ENCODE peak calls at places on chromosomes 6 and 20, in eight cellular contexts. One of them, this sample, is unnamed.

GRCh38 chr6:140371360-140371870 is 997.0 kb upstream of the CITED2 start:
- DNase-seq in AG04450: no peak
- DNase-seq in pancreas: no peak
- DNase-seq in RWPE1: no peak
- DNase-seq in mammary epithelial cell: no peak
- DNase-seq in ovary: no peak
- DNase-seq in HL-60: no peak
- DNase-seq in tibial nerve: no peak
- DNase-seq in this sample: no peak

GRCh38 chr6:125273965-125274364 is 27.8 kb downstream of the HDDC2 start:
- DNase-seq in mammary epithelial cell: peak
- DNase-seq in HL-60: no peak
- DNase-seq in ovary: no peak
- DNase-seq in tibial nerve: no peak
- DNase-seq in AG04450: no peak
- DNase-seq in pancreas: no peak
- DNase-seq in RWPE1: peak
- DNase-seq in this sample: peak

GRCh38 chr20:63749597-63750508 is 10.3 kb downstream of the SLC2A4RG start:
- DNase-seq in pancreas: no peak
- DNase-seq in RWPE1: no peak
- DNase-seq in HL-60: no peak
- DNase-seq in ovary: no peak
- DNase-seq in AG04450: no peak
- DNase-seq in tibial nerve: no peak
- DNase-seq in mammary epithelial cell: no peak
- DNase-seq in this sample: no peak

GRCh38 chr20:58481541-58482021 is 33.6 kb downstream of the APCDD1L start:
- DNase-seq in ovary: no peak
- DNase-seq in AG04450: no peak
- DNase-seq in RWPE1: peak
- DNase-seq in tibial nerve: no peak
- DNase-seq in mammary epithelial cell: peak
- DNase-seq in pancreas: no peak
- DNase-seq in HL-60: no peak
- DNase-seq in this sample: peak

GRCh38 chr20:60408435-60408834 is 450.2 kb downstream of the CDH26 start:
- DNase-seq in mammary epithelial cell: peak
- DNase-seq in pancreas: no peak
- DNase-seq in RWPE1: no peak
- DNase-seq in tibial nerve: no peak
- DNase-seq in AG04450: no peak
- DNase-seq in HL-60: no peak
- DNase-seq in ovary: no peak
- DNase-seq in this sample: no peak

GRCh38 chr6:152161501-152161900 is 354.0 kb downstream of the ESR1 start:
- DNase-seq in RWPE1: peak
- DNase-seq in tibial nerve: no peak
- DNase-seq in mammary epithelial cell: peak
- DNase-seq in ovary: no peak
- DNase-seq in pancreas: no peak
- DNase-seq in AG04450: peak
- DNase-seq in HL-60: no peak
- DNase-seq in this sample: peak

GRCh38 chr6:13947611-13948178 is 22.9 kb downstream of the RNF182 start:
- DNase-seq in HL-60: no peak
- DNase-seq in mammary epithelial cell: no peak
- DNase-seq in pancreas: no peak
- DNase-seq in tibial nerve: no peak
- DNase-seq in ovary: no peak
- DNase-seq in RWPE1: no peak
- DNase-seq in AG04450: no peak
- DNase-seq in this sample: no peak

GRCh38 chr6:144423167-144423566 is 138.0 kb downstream of the UTRN start:
- DNase-seq in ovary: no peak
- DNase-seq in HL-60: no peak
- DNase-seq in mammary epithelial cell: no peak
- DNase-seq in pancreas: no peak
- DNase-seq in tibial nerve: no peak
- DNase-seq in RWPE1: no peak
- DNase-seq in AG04450: no peak
- DNase-seq in this sample: no peak

GRCh38 chr6:140572129-140572528 is 1197.7 kb upstream of the CITED2 start:
- DNase-seq in HL-60: no peak
- DNase-seq in AG04450: peak
- DNase-seq in RWPE1: peak
- DNase-seq in mammary epithelial cell: peak
- DNase-seq in tibial nerve: no peak
- DNase-seq in pancreas: no peak
- DNase-seq in ovary: no peak
- DNase-seq in this sample: peak

GRCh38 chr6:42441059-42441471 is 10.7 kb downstream of the TRERF1 start:
- DNase-seq in mammary epithelial cell: no peak
- DNase-seq in AG04450: peak
- DNase-seq in HL-60: no peak
- DNase-seq in ovary: peak
- DNase-seq in tibial nerve: no peak
- DNase-seq in pancreas: no peak
- DNase-seq in RWPE1: no peak
- DNase-seq in this sample: peak

GRCh38 chr6:7773322-7773721 is 47.4 kb downstream of the BMP6 start:
- DNase-seq in AG04450: no peak
- DNase-seq in tibial nerve: no peak
- DNase-seq in HL-60: no peak
- DNase-seq in ovary: no peak
- DNase-seq in mammary epithelial cell: no peak
- DNase-seq in RWPE1: no peak
- DNase-seq in pancreas: no peak
- DNase-seq in this sample: no peak

GRCh38 chr6:5108068-5108467 is 22.9 kb downstream of the PPP1R3G start:
- DNase-seq in pancreas: no peak
- DNase-seq in HL-60: no peak
- DNase-seq in tibial nerve: no peak
- DNase-seq in AG04450: no peak
- DNase-seq in mammary epithelial cell: no peak
- DNase-seq in RWPE1: no peak
- DNase-seq in ovary: no peak
- DNase-seq in this sample: no peak

GRCh38 chr6:9487128-9487527 is 927.7 kb downstream of the TFAP2A start:
- DNase-seq in mammary epithelial cell: no peak
- DNase-seq in tibial nerve: no peak
- DNase-seq in ovary: no peak
- DNase-seq in AG04450: no peak
- DNase-seq in HL-60: no peak
- DNase-seq in RWPE1: no peak
- DNase-seq in pancreas: no peak
- DNase-seq in this sample: no peak

GRCh38 chr6:4910060-4910746 is 93.6 kb downstream of the RPP40 start:
- DNase-seq in HL-60: no peak
- DNase-seq in ovary: no peak
- DNase-seq in AG04450: no peak
- DNase-seq in mammary epithelial cell: no peak
- DNase-seq in pancreas: no peak
- DNase-seq in tibial nerve: no peak
- DNase-seq in RWPE1: no peak
- DNase-seq in this sample: no peak

GRCh38 chr20:7770578-7770977 is 169.7 kb downstream of the HAO1 start:
- DNase-seq in ovary: no peak
- DNase-seq in mammary epithelial cell: peak
- DNase-seq in tibial nerve: no peak
- DNase-seq in pancreas: no peak
- DNase-seq in AG04450: no peak
- DNase-seq in HL-60: no peak
- DNase-seq in RWPE1: no peak
- DNase-seq in this sample: peak

GRCh38 chr6:81708306-81708705 is 44.2 kb downstream of the TENT5A start:
- DNase-seq in tibial nerve: no peak
- DNase-seq in ovary: no peak
- DNase-seq in HL-60: no peak
- DNase-seq in RWPE1: no peak
- DNase-seq in mammary epithelial cell: no peak
- DNase-seq in AG04450: no peak
- DNase-seq in pancreas: no peak
- DNase-seq in this sample: peak

GRCh38 chr6:41914869-41915268 is 6.1 kb downstream of the MED20 start:
- DNase-seq in RWPE1: no peak
- DNase-seq in AG04450: no peak
- DNase-seq in ovary: no peak
- DNase-seq in HL-60: no peak
- DNase-seq in mammary epithelial cell: no peak
- DNase-seq in pancreas: no peak
- DNase-seq in tibial nerve: no peak
- DNase-seq in this sample: no peak

GRCh38 chr6:133184798-133185380 is 56.3 kb upstream of the EYA4 start:
- DNase-seq in mammary epithelial cell: no peak
- DNase-seq in tibial nerve: no peak
- DNase-seq in AG04450: no peak
- DNase-seq in pancreas: no peak
- DNase-seq in HL-60: no peak
- DNase-seq in RWPE1: peak
- DNase-seq in ovary: no peak
- DNase-seq in this sample: no peak

GRCh38 chr6:10256113-10256690 is 158.7 kb downstream of the TFAP2A start:
- DNase-seq in AG04450: no peak
- DNase-seq in ovary: no peak
- DNase-seq in mammary epithelial cell: no peak
- DNase-seq in tibial nerve: no peak
- DNase-seq in pancreas: no peak
- DNase-seq in HL-60: no peak
- DNase-seq in RWPE1: peak
- DNase-seq in this sample: peak

GRCh38 chr6:150599199-150600002 is at the start of gene PLEKHG1:
- DNase-seq in pancreas: peak
- DNase-seq in HL-60: no peak
- DNase-seq in mammary epithelial cell: peak
- DNase-seq in RWPE1: peak
- DNase-seq in AG04450: no peak
- DNase-seq in tibial nerve: peak
- DNase-seq in ovary: peak
- DNase-seq in this sample: peak

GRCh38 chr6:28537065-28537464 is 11.4 kb downstream of the GPX5 start:
- DNase-seq in mammary epithelial cell: no peak
- DNase-seq in RWPE1: no peak
- DNase-seq in tibial nerve: no peak
- DNase-seq in ovary: no peak
- DNase-seq in AG04450: no peak
- DNase-seq in pancreas: no peak
- DNase-seq in HL-60: no peak
- DNase-seq in this sample: peak

GRCh38 chr20:57652865-57653545 is 32.8 kb upstream of the ZBP1 start:
- DNase-seq in AG04450: no peak
- DNase-seq in RWPE1: no peak
- DNase-seq in mammary epithelial cell: no peak
- DNase-seq in HL-60: no peak
- DNase-seq in tibial nerve: no peak
- DNase-seq in pancreas: no peak
- DNase-seq in ovary: peak
- DNase-seq in this sample: no peak

DNA sequence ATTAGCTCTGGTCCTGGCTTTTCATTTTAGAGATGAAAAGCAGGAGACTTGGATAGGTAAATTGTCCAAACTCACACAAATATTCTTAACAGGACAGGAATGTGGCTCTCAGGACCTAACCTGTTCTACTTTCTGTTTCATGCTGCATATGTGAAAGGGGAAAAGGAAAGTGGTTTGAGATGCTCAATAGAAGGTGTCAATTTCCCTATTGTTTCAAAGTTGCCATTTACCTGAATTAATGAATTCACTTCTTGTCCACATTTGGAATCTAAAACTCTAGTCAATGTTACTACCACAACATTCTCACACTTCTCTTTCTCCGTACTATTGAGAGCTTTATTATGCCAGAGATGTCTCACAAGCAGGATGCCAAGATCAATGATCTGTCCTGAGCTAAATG is 4.8 kb upstream of the EFHC1 start:
- DNase-seq in HL-60: no peak
- DNase-seq in tibial nerve: no peak
- DNase-seq in RWPE1: no peak
- DNase-seq in mammary epithelial cell: no peak
- DNase-seq in ovary: no peak
- DNase-seq in pancreas: no peak
- DNase-seq in AG04450: no peak
- DNase-seq in this sample: no peak
- H3K27ac ChIP-seq in HL-60: no peak
- H3K27ac ChIP-seq in tibial nerve: no peak
- H3K27ac ChIP-seq in RWPE1: no peak
- H3K27ac ChIP-seq in mammary epithelial cell: no peak
- H3K27ac ChIP-seq in ovary: no peak
- H3K27ac ChIP-seq in pancreas: no peak
- H3K27ac ChIP-seq in AG04450: no peak
- H3K27ac ChIP-seq in this sample: no peak

GRCh38 chr6:95280690-95281273 is 296.6 kb upstream of the MANEA start:
- DNase-seq in AG04450: no peak
- DNase-seq in ovary: no peak
- DNase-seq in tibial nerve: no peak
- DNase-seq in pancreas: no peak
- DNase-seq in mammary epithelial cell: no peak
- DNase-seq in HL-60: no peak
- DNase-seq in RWPE1: peak
- DNase-seq in this sample: no peak
- TF ChIP-seq CTCF in AG04450: peak
- TF ChIP-seq CTCF in ovary: no peak
- TF ChIP-seq CTCF in tibial nerve: peak
- TF ChIP-seq CTCF in pancreas: no peak
- TF ChIP-seq CTCF in mammary epithelial cell: peak
- TF ChIP-seq CTCF in HL-60: no peak
- TF ChIP-seq CTCF in RWPE1: peak
- TF ChIP-seq CTCF in this sample: peak

GRCh38 chr6:137025786-137026730 is 18.7 kb downstream of the IL20RA start:
- DNase-seq in RWPE1: peak
- DNase-seq in pancreas: no peak
- DNase-seq in HL-60: no peak
- DNase-seq in mammary epithelial cell: peak
- DNase-seq in AG04450: no peak
- DNase-seq in ovary: no peak
- DNase-seq in tibial nerve: no peak
- DNase-seq in this sample: no peak
- H3K27ac ChIP-seq in RWPE1: no peak
- H3K27ac ChIP-seq in pancreas: no peak
- H3K27ac ChIP-seq in HL-60: no peak
- H3K27ac ChIP-seq in mammary epithelial cell: no peak
- H3K27ac ChIP-seq in AG04450: no peak
- H3K27ac ChIP-seq in ovary: no peak
- H3K27ac ChIP-seq in tibial nerve: no peak
- H3K27ac ChIP-seq in this sample: no peak

DNA sequence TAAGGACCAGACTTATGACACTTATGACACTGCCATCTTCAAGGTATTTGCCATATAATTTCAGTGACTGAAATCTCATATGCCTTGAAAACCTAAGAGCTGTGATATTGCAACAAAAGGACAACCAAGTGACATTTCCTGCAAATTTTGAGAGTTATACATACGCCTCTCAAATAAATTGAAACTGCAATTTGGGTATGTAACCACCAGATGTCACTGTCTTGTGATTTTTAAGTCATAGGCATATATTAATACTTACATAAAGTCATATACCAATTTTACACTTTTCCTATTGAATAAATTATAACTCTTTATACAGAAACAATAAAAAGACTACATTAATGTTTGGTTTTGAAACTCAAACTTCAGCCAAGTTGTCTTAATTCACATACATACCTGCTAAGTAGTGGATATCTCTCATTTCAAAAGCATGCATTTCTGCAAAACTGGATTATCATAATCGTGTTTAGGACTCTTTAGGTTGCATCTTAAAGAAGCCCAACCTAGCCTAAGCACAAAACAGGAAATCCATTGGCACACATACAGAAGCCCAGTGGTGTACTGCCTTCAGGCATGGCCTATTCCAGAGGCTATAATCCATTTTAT is 180.2 kb downstream of the PACRG start:
- DNase-seq in tibial nerve: no peak
- DNase-seq in pancreas: no peak
- DNase-seq in ovary: no peak
- DNase-seq in HL-60: peak
- DNase-seq in RWPE1: no peak
- DNase-seq in mammary epithelial cell: peak
- DNase-seq in AG04450: no peak
- DNase-seq in this sample: peak
- TF ChIP-seq CTCF in tibial nerve: no peak
- TF ChIP-seq CTCF in pancreas: no peak
- TF ChIP-seq CTCF in ovary: no peak
- TF ChIP-seq CTCF in HL-60: peak
- TF ChIP-seq CTCF in RWPE1: no peak
- TF ChIP-seq CTCF in mammary epithelial cell: peak
- TF ChIP-seq CTCF in AG04450: peak
- TF ChIP-seq CTCF in this sample: peak